ENCODE peak calls at places on chromosome 2, in seven cellular contexts. I is tibial artery; T is EL; D is B cell; M is LoVo; C is NCI-H774; J is CD4-positive, CD25-positive, alpha-beta regulatory T cell. B is an unnamed sample.
A peak's percentile ranks its signal among the peaks of the same experiment; 100 is the strongest.

GRCh38 chr2:130852521-130853115 is 15.9 kb downstream of the ARHGEF4 start:
- DNase-seq in T (no peak), M (no peak), J (no peak), D (no peak), I (no peak), C (no peak), B (no peak)

GRCh38 chr2:9757430-9758287 is 85.6 kb upstream of the TAF1B start:
- DNase-seq in C (no peak), I (no peak), M (no peak), D (no peak), T (peak; percentile 37), J (no peak), B (peak; percentile 25)

GRCh38 chr2:110157153-110157793 is 41.7 kb upstream of the MALL start:
- DNase-seq in T (peak; percentile 60), D (peak; percentile 33), I (no peak), J (peak; percentile 55), C (peak; percentile 52), M (peak; percentile 56), B (no peak)

GRCh38 chr2:188810591-188810990 is 163.6 kb upstream of the COL3A1 start:
- DNase-seq in I (no peak), T (no peak), J (no peak), M (no peak), D (no peak), C (no peak), B (no peak)

GRCh38 chr2:2318949-2319348 is 12.1 kb downstream of the MYT1L start:
- DNase-seq in I (no peak), C (no peak), D (no peak), T (no peak), M (no peak), J (no peak), B (no peak)

GRCh38 chr2:222791946-222792649 is 68.7 kb upstream of the ACSL3 start:
- DNase-seq in T (no peak), D (no peak), I (peak; percentile 78), M (no peak), J (no peak), C (no peak), B (no peak)

GRCh38 chr2:143282684-143283083 is 153.5 kb downstream of the ARHGAP15 start:
- DNase-seq in M (no peak), J (peak; percentile 38), T (no peak), D (peak; percentile 19), I (no peak), C (no peak), B (no peak)

GRCh38 chr2:26274058-26274613 is 29.4 kb downstream of the HADHB start:
- DNase-seq in J (no peak), M (peak; percentile 52), I (peak; percentile 78), D (no peak), C (no peak), T (peak; percentile 83), B (peak; percentile 46)

GRCh38 chr2:149218500-149218899 is 111.9 kb upstream of the LYPD6 start:
- DNase-seq in D (no peak), M (peak; percentile 2), I (no peak), T (no peak), J (no peak), C (no peak), B (no peak)

GRCh38 chr2:111697560-111697959 is 186.4 kb downstream of the ANAPC1 start:
- DNase-seq in D (no peak), J (no peak), C (no peak), T (no peak), I (no peak), M (no peak), B (no peak)

GRCh38 chr2:42909966-42910365 is 117.6 kb upstream of the HAAO start:
- DNase-seq in D (no peak), J (no peak), M (no peak), I (no peak), T (no peak), C (no peak), B (no peak)

GRCh38 chr2:165056585-165056984 is 101.3 kb upstream of the SLC38A11 start:
- DNase-seq in T (no peak), M (no peak), J (no peak), C (no peak), I (no peak), D (no peak), B (no peak)

GRCh38 chr2:114056294-114057143 is 166.6 kb downstream of the ACTR3 start:
- DNase-seq in I (no peak), T (no peak), C (no peak), D (no peak), M (no peak), J (no peak), B (no peak)

GRCh38 chr2:20050712-20051517 is 513 bp downstream of the LAPTM4A start:
- DNase-seq in C (no peak), D (peak; percentile 55), M (peak; percentile 32), I (peak; percentile 77), J (peak; percentile 37), T (peak; percentile 75), B (no peak)

GRCh38 chr2:197850882-197851281 is 46.5 kb downstream of the PLCL1 start:
- DNase-seq in D (no peak), I (no peak), T (no peak), J (no peak), M (no peak), C (no peak), B (no peak)

GRCh38 chr2:96953611-96954489 is 32.5 kb downstream of the FAM178B start:
- DNase-seq in T (no peak), C (no peak), J (no peak), M (no peak), D (no peak), I (no peak), B (no peak)

GRCh38 chr2:12807907-12808810 is 91.4 kb downstream of the TRIB2 start:
- DNase-seq in J (no peak), D (no peak), C (no peak), I (no peak), M (no peak), T (no peak), B (no peak)

GRCh38 chr2:176395273-176395854 is 126.1 kb downstream of the MTX2 start:
- DNase-seq in I (no peak), M (peak; percentile 46), D (no peak), T (peak; percentile 31), J (no peak), C (no peak), B (no peak)

GRCh38 chr2:131389657-131390056 is 25.7 kb upstream of the RAB6D start:
- DNase-seq in T (no peak), D (no peak), I (peak; percentile 51), C (no peak), J (no peak), M (no peak), B (no peak)

GRCh38 chr2:145724499-145724898 is 1204.6 kb upstream of the ZEB2 start:
- DNase-seq in C (no peak), D (no peak), I (no peak), T (no peak), M (no peak), J (no peak), B (no peak)

GRCh38 chr2:10266133-10266620 is 36.5 kb upstream of the HPCAL1 start:
- DNase-seq in I (peak; percentile 25), C (no peak), J (no peak), T (peak; percentile 18), D (no peak), M (no peak), B (no peak)

GRCh38 chr2:222360146-222360545 is 61.3 kb upstream of the PAX3 start:
- DNase-seq in T (peak; percentile 18), I (no peak), C (no peak), M (no peak), J (no peak), D (no peak), B (no peak)

GRCh38 chr2:213316001-213316735 is 31.9 kb downstream of the SPAG16 start:
- DNase-seq in D (no peak), J (no peak), I (no peak), T (peak; percentile 15), C (no peak), M (peak; percentile 15), B (no peak)

GRCh38 chr2:116879646-116880045 is 934.8 kb upstream of the DDX18 start:
- DNase-seq in C (no peak), T (no peak), D (no peak), I (no peak), M (no peak), J (no peak), B (no peak)

GRCh38 chr2:85741811-85742507 is 11.8 kb upstream of the ATOH8 start:
- DNase-seq in C (no peak), J (no peak), T (peak; percentile 89), M (no peak), D (no peak), I (peak; percentile 97), B (peak; percentile 56)

GRCh38 chr2:26298638-26299393 is 47.1 kb upstream of the SELENOI start:
- DNase-seq in J (peak; percentile 32), M (no peak), C (no peak), D (peak; percentile 55), I (peak; percentile 77), T (peak; percentile 70), B (no peak)

GRCh38 chr2:155157065-155157464 is 458.6 kb downstream of the KCNJ3 start:
- DNase-seq in M (no peak), I (no peak), J (no peak), C (no peak), T (peak; percentile 48), D (no peak), B (no peak)

B was measured in thoracic aorta.